ENCODE peak calls at places on chromosomes 16 and 17, in four cellular contexts. W is neural progenitor cell, K is ascending aorta, B is gastrocnemius medialis. X is an unnamed sample.

GRCh38 chr17:73249700-73250099 is 12.0 kb downstream of the CPSF4L start:
- DNase-seq in K (no peak), W (no peak), B (no peak), X (no peak)

GRCh38 chr17:52181842-52182241 is 23.3 kb upstream of the CA10 start:
- DNase-seq in B (no peak), W (peak; percentile 32), K (no peak), X (no peak)

GRCh38 chr17:41539979-41540701 is 12.0 kb upstream of the KRT19 start:
- DNase-seq in B (no peak), W (no peak), K (no peak), X (no peak)

GRCh38 chr16:89023621-89024511 is 46.9 kb upstream of the CBFA2T3 start:
- DNase-seq in W (no peak), K (no peak), B (no peak), X (peak; percentile 7)

GRCh38 chr17:49843774-49844350 is 4.0 kb downstream of the TAC4 start:
- DNase-seq in B (no peak), W (peak; percentile 57), K (no peak), X (no peak)

GRCh38 chr16:11100239-11100750 is 155.7 kb downstream of the SOCS1 start:
- DNase-seq in K (peak; percentile 81), B (peak; percentile 62), W (peak; percentile 70), X (peak; percentile 67)

GRCh38 chr17:42629420-42630009 is 20.0 kb downstream of the TUBG1 start:
- DNase-seq in B (no peak), K (no peak), W (no peak), X (no peak)

GRCh38 chr17:34579017-34579946 is at the start of gene TMEM132E:
- DNase-seq in B (no peak), W (peak; percentile 91), K (no peak), X (no peak)

GRCh38 chr16:30902070-30902972 is 5.9 kb downstream of the CTF1 start:
- DNase-seq in W (peak; percentile 92), K (peak; percentile 80), B (peak; percentile 61), X (peak; percentile 39)

GRCh38 chr16:106623-107324 is 28.7 kb downstream of the MPG start:
- DNase-seq in B (peak; percentile 49), W (peak; percentile 89), K (peak; percentile 79), X (peak; percentile 59)

GRCh38 chr16:53281280-53281679 is 153.0 kb upstream of the RBL2 start:
- DNase-seq in W (no peak), B (no peak), K (no peak), X (no peak)
- H3K36me3 ChIP-seq in W (peaks cover 35% of the 10 kb centered on the region), B (peaks cover 49% of the 10 kb centered on the region), K (peaks cover 53% of the 10 kb centered on the region), X (peaks cover 47% of the 10 kb centered on the region)

GRCh38 chr16:56861092-56861610 is 3.9 kb upstream of the SLC12A3 start:
- DNase-seq in B (no peak), K (no peak), W (peak; percentile 68), X (no peak)
- H3K4me1 ChIP-seq in B (no peaks in the 10 kb centered on the region), K (no peaks in the 10 kb centered on the region), W (peaks cover 23% of the 10 kb centered on the region), X (no peaks in the 10 kb centered on the region)

GRCh38 chr17:30788918-30789317 is 35.6 kb downstream of the CRLF3 start:
- DNase-seq in K (no peak), W (no peak), B (no peak), X (no peak)
- H3K27ac ChIP-seq in K (no peak overlapping the region), W (peak overlapping the region; percentile 80), B (no peak overlapping the region), X (no peak overlapping the region)

DNA sequence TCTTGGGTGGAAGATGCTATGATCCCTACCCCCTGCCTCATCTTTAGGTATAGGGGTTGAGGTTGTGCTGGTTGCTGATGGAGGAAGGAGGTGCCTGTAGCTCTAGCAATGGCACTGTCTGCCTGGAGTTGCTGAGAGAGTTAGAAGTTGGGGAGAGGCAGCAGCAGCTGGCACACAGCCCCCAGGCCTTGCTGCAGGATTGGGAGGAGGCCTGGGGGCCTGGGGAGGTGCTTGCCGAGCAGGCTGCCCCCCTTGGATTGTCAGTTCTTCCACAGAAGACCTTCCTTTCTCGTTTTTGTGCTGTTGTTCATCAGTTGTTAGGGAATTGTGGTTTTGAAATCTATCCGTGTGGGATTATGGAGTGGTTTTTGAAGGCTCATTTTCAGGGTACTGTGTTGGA is 52.9 kb downstream of the SEC14L1 start:
- DNase-seq in K (no peak), B (no peak), W (no peak), X (no peak)
- H3K36me3 ChIP-seq in K (peaks cover 63% of the 10 kb centered on the region), B (peaks cover 76% of the 10 kb centered on the region), W (no peaks in the 10 kb centered on the region), X (peaks cover 80% of the 10 kb centered on the region)

DNA sequence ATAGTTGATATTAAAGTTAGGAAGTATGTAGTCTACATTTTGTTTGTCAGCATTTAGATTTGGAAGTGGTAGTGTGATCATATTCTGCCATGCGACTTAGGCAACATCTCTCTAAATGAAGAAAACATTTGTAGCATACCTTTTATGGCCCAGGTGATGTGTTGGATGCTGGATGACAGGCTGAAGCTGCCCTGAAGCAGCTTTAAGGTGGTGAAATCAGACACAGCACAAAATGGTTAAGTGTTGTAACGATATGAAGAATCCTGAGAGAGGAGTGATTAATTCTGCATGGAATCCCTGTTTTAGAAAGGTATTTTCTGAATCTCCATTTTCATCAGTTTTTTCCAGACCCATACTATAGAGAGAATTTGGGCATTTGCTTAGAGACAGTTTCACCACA is 28.3 kb downstream of the AATF start:
- DNase-seq in B (no peak), W (no peak), K (no peak), X (no peak)
- H3K4me1 ChIP-seq in B (peaks cover 7% of the 10 kb centered on the region), W (peaks cover 35% of the 10 kb centered on the region), K (no peaks in the 10 kb centered on the region), X (peaks cover 10% of the 10 kb centered on the region)

DNA sequence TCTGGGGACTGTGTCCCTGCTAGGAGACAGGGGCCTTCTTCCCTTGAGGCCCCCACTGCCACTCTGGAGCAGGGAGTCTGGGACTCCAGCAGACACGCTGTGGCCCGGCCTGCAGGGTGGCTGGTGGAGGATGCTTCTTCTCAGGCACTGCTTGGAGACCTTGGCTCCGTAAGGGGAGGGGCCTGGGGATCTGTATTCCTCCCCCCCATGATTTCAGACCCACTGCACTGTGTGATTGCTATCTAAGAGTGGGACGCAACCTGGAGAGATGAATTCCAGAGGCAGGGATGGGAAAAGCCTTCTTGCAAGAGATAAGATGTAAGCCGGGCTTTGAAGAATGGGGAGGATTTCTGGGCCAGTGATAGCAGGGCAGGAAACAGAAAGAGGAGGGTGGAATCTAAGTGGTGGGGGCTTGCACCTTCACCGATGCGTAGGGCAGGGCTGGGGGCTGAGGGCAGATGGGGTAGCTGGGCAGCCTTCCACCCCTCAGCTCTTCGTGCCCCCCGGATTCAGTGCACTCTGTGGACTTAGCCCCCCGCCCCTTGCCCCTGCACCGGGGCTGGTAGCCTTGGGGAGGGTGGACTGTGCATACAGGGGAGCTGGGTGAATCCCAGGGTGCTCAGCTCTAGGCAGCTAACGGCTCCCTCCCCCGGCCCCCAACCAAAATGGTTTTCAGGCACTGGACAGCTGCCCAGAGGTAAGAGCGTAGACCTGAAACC is 5.2 kb upstream of the GSE1 start:
- DNase-seq in K (no peak), B (no peak), W (no peak), X (no peak)
- H3K27ac ChIP-seq in K (no peak overlapping the region), B (no peak overlapping the region), W (peak overlapping the region; percentile 59), X (no peak overlapping the region)

DNA sequence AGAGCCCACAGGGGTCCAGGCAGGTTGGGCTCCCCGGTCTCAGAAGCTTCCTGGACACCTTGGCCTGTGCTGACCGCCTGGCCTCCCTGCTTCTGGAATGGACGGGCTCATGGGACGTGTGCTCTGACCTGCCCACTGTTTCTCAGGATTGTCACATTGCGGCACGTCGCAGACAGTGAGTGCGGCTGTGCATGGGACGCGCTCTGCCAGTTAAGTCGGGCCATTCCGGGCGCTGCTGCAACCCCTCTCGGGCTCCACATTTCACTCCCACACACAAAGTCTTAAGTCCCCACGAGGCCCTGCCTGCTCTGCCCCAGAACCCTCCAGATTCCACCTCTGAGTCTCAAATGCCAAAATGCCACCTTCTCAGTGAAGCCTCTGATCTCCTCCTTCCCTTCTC is 213.1 kb downstream of the ENGASE start:
- DNase-seq in W (no peak), B (no peak), K (no peak), X (no peak)
- H3K36me3 ChIP-seq in W (no peaks in the 10 kb centered on the region), B (no peaks in the 10 kb centered on the region), K (no peaks in the 10 kb centered on the region), X (no peaks in the 10 kb centered on the region)

GRCh38 chr17:71111460-71111859 is 942.1 kb downstream of the KCNJ2 start:
- DNase-seq in K (no peak), W (no peak), B (no peak), X (no peak)
- H3K4me1 ChIP-seq in K (no peaks in the 10 kb centered on the region), W (peaks cover 44% of the 10 kb centered on the region), B (no peaks in the 10 kb centered on the region), X (no peaks in the 10 kb centered on the region)